ENCODE peak calls at places on chromosomes 13 and 19, in five cellular contexts. R is epithelial cell of esophagus; T is NCI-H446; C is mucosa of descending colon; U is activated CD8-positive, alpha-beta memory T cell treated with anti-CD3 and anti-CD28 coated beads for 48 hours. L is an unnamed sample.

GRCh38 chr19:23101241-23101640 is 15.6 kb upstream of the ZNF730 start:
- DNase-seq in R (peak), T (no peak), C (no peak), U (no peak), L (peak)

GRCh38 chr13:104691765-104692164 is 1625.5 kb upstream of the SLC10A2 start:
- DNase-seq in R (no peak), T (no peak), C (no peak), U (no peak), L (no peak)

GRCh38 chr19:46435009-46435408 is 6.3 kb upstream of the PNMA8C start:
- DNase-seq in R (no peak), T (no peak), C (no peak), U (no peak), L (peak)

GRCh38 chr19:41351339-41352245 is 2.1 kb downstream of the TGFB1 start:
- DNase-seq in R (peak), T (no peak), C (peak), U (peak), L (peak)

GRCh38 chr19:47430041-47430802 is 10.9 kb upstream of the MEIS3 start:
- DNase-seq in R (peak), T (no peak), C (peak), U (no peak), L (peak)

GRCh38 chr19:41928221-41928683 is at the start of gene ERFL:
- DNase-seq in R (no peak), T (no peak), C (no peak), U (no peak), L (no peak)

GRCh38 chr19:40136818-40137217 is 46.1 kb upstream of the ZNF780A start:
- DNase-seq in R (no peak), T (no peak), C (no peak), U (no peak), L (no peak)

GRCh38 chr19:18109731-18110671 is 12.4 kb downstream of the MAST3 start:
- DNase-seq in R (peak), T (no peak), C (peak), U (no peak), L (peak)

GRCh38 chr19:40530091-40530901 is 46.4 kb upstream of the SHKBP1 start:
- DNase-seq in R (no peak), T (peak), C (no peak), U (no peak), L (no peak)

GRCh38 chr13:83350569-83350968 is 531.7 kb downstream of the SLITRK1 start:
- DNase-seq in R (peak), T (no peak), C (no peak), U (no peak), L (peak)

GRCh38 chr13:102571075-102571474 is 25.7 kb upstream of the TPP2 start:
- DNase-seq in R (peak), T (peak), C (no peak), U (no peak), L (no peak)

GRCh38 chr19:33385956-33386355 is 12.4 kb downstream of the CEBPG start:
- DNase-seq in R (no peak), T (peak), C (no peak), U (no peak), L (no peak)

GRCh38 chr19:40513741-40514315 is 47.0 kb downstream of the SPTBN4 start:
- DNase-seq in R (no peak), T (no peak), C (no peak), U (no peak), L (no peak)

GRCh38 chr13:51557875-51558604 is 26.2 kb upstream of the WDFY2 start:
- DNase-seq in R (peak), T (no peak), C (no peak), U (no peak), L (peak)

GRCh38 chr13:32113564-32113963 is 82.0 kb downstream of the FRY start:
- DNase-seq in R (no peak), T (no peak), C (no peak), U (no peak), L (no peak)

GRCh38 chr19:37932985-37933953 is 26.3 kb downstream of the SIPA1L3 start:
- DNase-seq in R (peak), T (no peak), C (peak), U (no peak), L (peak)

GRCh38 chr13:35630551-35631275 is 154.2 kb upstream of the MAB21L1 start:
- DNase-seq in R (peak), T (peak), C (no peak), U (no peak), L (peak)

GRCh38 chr13:27708325-27708724 is 84.0 kb upstream of the GSX1 start:
- DNase-seq in R (no peak), T (no peak), C (no peak), U (no peak), L (no peak)

GRCh38 chr13:68099616-68100015 is 869.5 kb upstream of the PCDH9 start:
- DNase-seq in R (peak), T (no peak), C (no peak), U (no peak), L (no peak)

GRCh38 chr19:13044160-13044853 is 49.0 kb downstream of the NFIX start:
- DNase-seq in R (peak), T (no peak), C (no peak), U (peak), L (no peak)

GRCh38 chr13:70634893-70635292 is 526.6 kb upstream of the KLHL1 start:
- DNase-seq in R (no peak), T (no peak), C (no peak), U (no peak), L (no peak)

GRCh38 chr13:36323951-36324566 is 22.1 kb downstream of the SPART start:
- DNase-seq in R (no peak), T (no peak), C (no peak), U (no peak), L (peak)

GRCh38 chr19:47230122-47230920 is 678 bp downstream of the BBC3 start:
- DNase-seq in R (peak), T (peak), C (peak), U (no peak), L (peak)

GRCh38 chr19:10502524-10503001 is 593 bp downstream of the KEAP1 start:
- DNase-seq in R (peak), T (peak), C (peak), U (peak), L (peak)

GRCh38 chr19:41226053-41226873 is 7.2 kb downstream of the AXL start:
- DNase-seq in R (peak), T (no peak), C (peak), U (peak), L (peak)

GRCh38 chr19:50728084-50728737 is 5.0 kb downstream of the CLEC11A start:
- DNase-seq in R (no peak), T (no peak), C (peak), U (peak), L (peak)